ENCODE peak calls at places on chromosomes 16 and 17, in four cellular contexts. One of them, this sample, is unnamed.

GRCh38 chr16:50547944-50548658 is at the start of gene NKD1:
- DNase-seq in T-helper 2 cell: peak; percentile 64
- DNase-seq in stimulated activated CD4-positive, alpha-beta T cell treated with anti-CD3 and anti-CD28 coated beads, Interleukin-15, amount 100 ng/mL, for 1 hour: peak; percentile 59
- DNase-seq in mesothelial cell of epicardium: peak; percentile 82
- DNase-seq in this sample: peak; percentile 72

GRCh38 chr17:35188111-35188510 is 6.1 kb downstream of the SLC35G3 start:
- DNase-seq in mesothelial cell of epicardium: no peak
- DNase-seq in stimulated activated CD4-positive, alpha-beta T cell treated with anti-CD3 and anti-CD28 coated beads, Interleukin-15, amount 100 ng/mL, for 1 hour: no peak
- DNase-seq in T-helper 2 cell: no peak
- DNase-seq in this sample: no peak

GRCh38 chr17:40646791-40647548 is 648 bp downstream of the SMARCE1 start:
- DNase-seq in mesothelial cell of epicardium: no peak
- DNase-seq in stimulated activated CD4-positive, alpha-beta T cell treated with anti-CD3 and anti-CD28 coated beads, Interleukin-15, amount 100 ng/mL, for 1 hour: no peak
- DNase-seq in T-helper 2 cell: no peak
- DNase-seq in this sample: peak; percentile 51

GRCh38 chr16:79810449-79811189 is 210.1 kb upstream of the MAF start:
- DNase-seq in stimulated activated CD4-positive, alpha-beta T cell treated with anti-CD3 and anti-CD28 coated beads, Interleukin-15, amount 100 ng/mL, for 1 hour: no peak
- DNase-seq in mesothelial cell of epicardium: no peak
- DNase-seq in T-helper 2 cell: no peak
- DNase-seq in this sample: no peak

GRCh38 chr17:40177275-40177874 is at the start of gene RAPGEFL1:
- DNase-seq in mesothelial cell of epicardium: peak; percentile 70
- DNase-seq in stimulated activated CD4-positive, alpha-beta T cell treated with anti-CD3 and anti-CD28 coated beads, Interleukin-15, amount 100 ng/mL, for 1 hour: peak; percentile 67
- DNase-seq in T-helper 2 cell: peak; percentile 73
- DNase-seq in this sample: peak; percentile 57

GRCh38 chr16:396605-397004 is 394 bp upstream of the NME4 start:
- DNase-seq in stimulated activated CD4-positive, alpha-beta T cell treated with anti-CD3 and anti-CD28 coated beads, Interleukin-15, amount 100 ng/mL, for 1 hour: no peak
- DNase-seq in mesothelial cell of epicardium: no peak
- DNase-seq in T-helper 2 cell: no peak
- DNase-seq in this sample: peak; percentile 63

GRCh38 chr17:6831662-6832263 is at the start of gene TEKT1:
- DNase-seq in mesothelial cell of epicardium: peak; percentile 52
- DNase-seq in T-helper 2 cell: peak; percentile 28
- DNase-seq in stimulated activated CD4-positive, alpha-beta T cell treated with anti-CD3 and anti-CD28 coated beads, Interleukin-15, amount 100 ng/mL, for 1 hour: peak; percentile 21
- DNase-seq in this sample: peak; percentile 50

GRCh38 chr16:30744146-30744545 is 4.1 kb upstream of the PHKG2 start:
- DNase-seq in stimulated activated CD4-positive, alpha-beta T cell treated with anti-CD3 and anti-CD28 coated beads, Interleukin-15, amount 100 ng/mL, for 1 hour: no peak
- DNase-seq in T-helper 2 cell: no peak
- DNase-seq in mesothelial cell of epicardium: no peak
- DNase-seq in this sample: no peak

GRCh38 chr17:49209061-49209571 is 1.3 kb downstream of the GNGT2 start:
- DNase-seq in T-helper 2 cell: no peak
- DNase-seq in mesothelial cell of epicardium: no peak
- DNase-seq in stimulated activated CD4-positive, alpha-beta T cell treated with anti-CD3 and anti-CD28 coated beads, Interleukin-15, amount 100 ng/mL, for 1 hour: no peak
- DNase-seq in this sample: no peak

GRCh38 chr16:2366660-2367309 is 26.3 kb upstream of the ABCA3 start:
- DNase-seq in stimulated activated CD4-positive, alpha-beta T cell treated with anti-CD3 and anti-CD28 coated beads, Interleukin-15, amount 100 ng/mL, for 1 hour: no peak
- DNase-seq in T-helper 2 cell: no peak
- DNase-seq in mesothelial cell of epicardium: no peak
- DNase-seq in this sample: no peak

GRCh38 chr17:13212861-13213260 is 195.0 kb upstream of the ELAC2 start:
- DNase-seq in stimulated activated CD4-positive, alpha-beta T cell treated with anti-CD3 and anti-CD28 coated beads, Interleukin-15, amount 100 ng/mL, for 1 hour: no peak
- DNase-seq in mesothelial cell of epicardium: no peak
- DNase-seq in T-helper 2 cell: no peak
- DNase-seq in this sample: no peak

GRCh38 chr17:64262422-64263260 is at the start of gene TEX2:
- DNase-seq in stimulated activated CD4-positive, alpha-beta T cell treated with anti-CD3 and anti-CD28 coated beads, Interleukin-15, amount 100 ng/mL, for 1 hour: peak; percentile 23
- DNase-seq in mesothelial cell of epicardium: no peak
- DNase-seq in T-helper 2 cell: peak; percentile 38
- DNase-seq in this sample: peak; percentile 56

This sample was measured in MM.1S.